ENCODE peak calls at places on chromosomes 11 and 22, in six cellular contexts. V is sigmoid colon, Z is breast epithelium, L is suprapubic skin, F is stomach, N is transverse colon. I is an unnamed sample.

GRCh38 chr22:47928626-47929025 is 1166.2 kb downstream of the TBC1D22A start:
- DNase-seq in V (no peak), Z (no peak), L (no peak), F (no peak), N (no peak), I (no peak)

GRCh38 chr11:18285841-18286240 is 19.8 kb downstream of the SAA1 start:
- DNase-seq in V (no peak), Z (no peak), L (no peak), F (no peak), N (no peak), I (no peak)

GRCh38 chr11:28176231-28176853 is 68.2 kb downstream of the METTL15 start:
- DNase-seq in V (no peak), Z (no peak), L (no peak), F (no peak), N (no peak), I (no peak)

GRCh38 chr11:10664005-10664404 is 29.6 kb downstream of the IRAG1 start:
- DNase-seq in V (no peak), Z (no peak), L (no peak), F (no peak), N (no peak), I (no peak)

GRCh38 chr11:89381094-89381493 is 110.1 kb downstream of the NOX4 start:
- DNase-seq in V (no peak), Z (no peak), L (no peak), F (no peak), N (no peak), I (peak; percentile 20)

GRCh38 chr22:36551096-36551495 is 22.1 kb upstream of the EIF3D start:
- DNase-seq in V (no peak), Z (no peak), L (no peak), F (no peak), N (no peak), I (no peak)

GRCh38 chr22:48070760-48071159 is 1308.3 kb downstream of the TBC1D22A start:
- DNase-seq in V (peak; percentile 42), Z (no peak), L (no peak), F (no peak), N (no peak), I (no peak)

GRCh38 chr22:36221799-36222751 is 17.3 kb downstream of the APOL2 start:
- DNase-seq in V (no peak), Z (no peak), L (no peak), F (peak; percentile 68), N (peak; percentile 59), I (peak; percentile 88)

GRCh38 chr22:37636186-37636948 is 3.1 kb upstream of the SH3BP1 start:
- DNase-seq in V (no peak), Z (no peak), L (no peak), F (peak; percentile 31), N (peak; percentile 51), I (no peak)

GRCh38 chr11:1041936-1042608 is 5.6 kb upstream of the MUC6 start:
- DNase-seq in V (peak; percentile 38), Z (no peak), L (no peak), F (peak; percentile 84), N (peak; percentile 53), I (no peak)

GRCh38 chr11:120167659-120168058 is 29.7 kb upstream of the TRIM29 start:
- DNase-seq in V (peak; percentile 60), Z (no peak), L (no peak), F (no peak), N (no peak), I (no peak)

GRCh38 chr11:61195710-61196109 is 7.6 kb upstream of the PGA3 start:
- DNase-seq in V (no peak), Z (no peak), L (no peak), F (peak; percentile 83), N (no peak), I (no peak)

GRCh38 chr11:134363592-134363991 is 31.8 kb downstream of the GLB1L2 start:
- DNase-seq in V (peak; percentile 25), Z (no peak), L (peak; percentile 43), F (no peak), N (no peak), I (no peak)

GRCh38 chr11:126156814-126157213 is 54.6 kb downstream of the RPUSD4 start:
- DNase-seq in V (no peak), Z (no peak), L (no peak), F (no peak), N (no peak), I (no peak)

GRCh38 chr11:83007909-83008580 is 63.7 kb downstream of the RAB30 start:
- DNase-seq in V (no peak), Z (no peak), L (no peak), F (peak; percentile 73), N (peak; percentile 68), I (no peak)

GRCh38 chr11:120400564-120401364 is 64.6 kb downstream of the ARHGEF12 start:
- DNase-seq in V (no peak), Z (no peak), L (no peak), F (no peak), N (peak; percentile 23), I (no peak)

GRCh38 chr11:57230316-57230715 is 6.7 kb downstream of the APLNR start:
- DNase-seq in V (no peak), Z (no peak), L (no peak), F (no peak), N (no peak), I (no peak)

GRCh38 chr22:45007247-45007945 is 2.4 kb downstream of the PHF21B start:
- DNase-seq in V (no peak), Z (no peak), L (no peak), F (no peak), N (no peak), I (no peak)

GRCh38 chr11:129947474-129947873 is 52.1 kb upstream of the NFRKB start:
- DNase-seq in V (no peak), Z (no peak), L (no peak), F (no peak), N (no peak), I (no peak)

GRCh38 chr11:5592615-5593014 is 3.8 kb upstream of the TRIM6 start:
- DNase-seq in V (no peak), Z (no peak), L (no peak), F (no peak), N (no peak), I (peak; percentile 50)

GRCh38 chr11:5596611-5597201 is at the start of gene TRIM6:
- DNase-seq in V (peak; percentile 83), Z (peak; percentile 32), L (peak; percentile 79), F (peak; percentile 35), N (peak; percentile 52), I (no peak)

GRCh38 chr11:5600374-5600851 is 4.0 kb downstream of the TRIM6 start:
- DNase-seq in V (peak; percentile 87), Z (no peak), L (no peak), F (peak; percentile 77), N (peak; percentile 73), I (peak; percentile 85)

GRCh38 chr11:5593146-5593545 is 3.3 kb upstream of the TRIM6 start:
- DNase-seq in V (no peak), Z (no peak), L (no peak), F (no peak), N (no peak), I (no peak)

GRCh38 chr11:5597953-5598352 is 1.5 kb downstream of the TRIM6 start:
- DNase-seq in V (no peak), Z (no peak), L (no peak), F (no peak), N (no peak), I (peak; percentile 72)
- H3K4me3 ChIP-seq in V (no peak overlapping the region), Z (no peak overlapping the region), L (no peak overlapping the region), F (no peak overlapping the region), N (no peak overlapping the region), I (no peak overlapping the region)

GRCh38 chr11:6746086-6746618 is 25.6 kb downstream of the OR2AG2 start:
- DNase-seq in V (no peak), Z (no peak), L (no peak), F (peak; percentile 28), N (peak; percentile 55), I (no peak)
- TF ChIP-seq POLR2A in V (no peak), Z (no peak), L (no peak), F (no peak), N (peak; percentile 57), I (no peak)

DNA sequence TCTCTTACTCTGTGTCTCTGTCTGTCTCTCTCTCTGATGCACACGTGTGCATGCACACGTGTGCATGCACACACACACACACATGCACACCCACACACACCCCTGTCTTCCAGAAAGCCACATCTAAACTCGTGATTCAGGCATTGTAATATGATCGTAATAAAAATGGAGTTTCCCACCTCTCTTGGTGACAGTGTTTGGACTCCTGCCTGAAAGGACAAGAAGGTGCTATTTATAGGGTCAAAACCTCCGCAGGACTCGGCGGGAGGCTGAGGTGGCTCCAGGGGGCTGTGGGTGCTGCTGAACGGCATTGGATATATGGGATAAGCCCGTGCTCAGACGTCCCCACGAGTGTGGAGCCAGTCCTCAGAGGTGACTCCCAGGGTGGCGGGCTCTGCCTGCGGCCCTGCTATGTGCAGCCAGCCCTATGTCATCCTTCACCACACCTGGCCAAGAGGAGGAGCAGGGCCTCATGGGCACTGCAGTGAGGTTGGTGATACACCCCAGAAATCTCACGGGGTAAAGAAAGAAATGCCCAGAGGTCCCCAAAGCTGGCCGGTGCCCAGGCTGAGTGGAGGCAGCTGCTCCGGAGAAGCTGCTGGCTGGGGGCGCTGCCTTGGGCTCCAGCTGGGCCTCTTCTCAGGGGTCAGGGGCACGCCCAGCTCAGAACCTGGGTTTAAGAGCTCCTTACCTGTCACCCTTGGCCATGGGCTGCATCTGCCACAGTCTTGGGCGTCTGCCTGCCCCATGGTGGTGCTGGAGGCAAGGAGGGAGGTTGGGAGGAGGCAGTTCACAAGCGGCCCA is 5.0 kb upstream of the OSBPL5 start:
- DNase-seq in V (no peak), Z (no peak), L (no peak), F (no peak), N (no peak), I (no peak)
- H3K4me3 ChIP-seq in V (peak overlapping the region; percentile 37), Z (peak overlapping the region; percentile 65), L (peak overlapping the region; percentile 39), F (peak overlapping the region; percentile 34), N (no peak overlapping the region), I (no peak overlapping the region)

GRCh38 chr11:72626637-72626936 is 47.6 kb downstream of the PDE2A start:
- DNase-seq in V (no peak), Z (no peak), L (no peak), F (no peak), N (no peak), I (no peak)
- TF ChIP-seq POLR2A in V (no peak), Z (no peak), L (no peak), F (no peak), N (no peak), I (no peak)

GRCh38 chr11:117874910-117875396 is 1.5 kb downstream of the FXYD6 start:
- DNase-seq in V (no peak), Z (no peak), L (no peak), F (no peak), N (no peak), I (no peak)
- H3K4me3 ChIP-seq in V (peak overlapping the region; percentile 74), Z (peak overlapping the region; percentile 75), L (peak overlapping the region; percentile 60), F (peak overlapping the region; percentile 54), N (no peak overlapping the region), I (no peak overlapping the region)

DNA sequence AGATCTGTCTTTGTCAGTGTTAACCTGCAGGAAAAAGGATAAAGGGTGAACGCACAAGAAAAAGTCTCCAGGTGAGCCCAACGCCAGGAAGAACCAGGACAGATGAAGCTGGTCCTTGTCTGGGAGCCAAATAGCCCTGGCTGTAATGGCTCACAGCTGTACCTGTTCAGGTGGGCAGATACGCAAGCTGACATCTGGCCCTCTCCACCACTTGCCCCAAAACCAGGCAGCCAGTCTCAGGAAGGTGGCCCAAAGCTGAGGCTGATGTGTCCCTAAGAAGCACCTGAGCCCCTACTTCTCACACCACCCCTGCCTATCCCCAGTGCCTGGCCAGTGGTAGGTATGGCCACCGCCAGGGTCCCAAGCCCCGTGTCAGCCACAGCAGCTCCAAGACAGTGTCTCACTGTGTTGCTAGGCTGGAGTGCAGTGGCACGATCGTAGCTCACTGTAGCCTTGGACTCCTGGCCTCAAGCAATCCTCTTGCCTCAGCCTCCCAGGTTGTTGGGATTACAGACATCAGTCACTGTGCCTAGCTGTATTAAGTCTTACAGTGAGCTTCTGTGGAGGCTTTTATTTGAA is 14.8 kb downstream of the TOP3B start:
- DNase-seq in V (no peak), Z (no peak), L (no peak), F (no peak), N (no peak), I (no peak)
- TF ChIP-seq POLR2A in V (no peak), Z (no peak), L (no peak), F (no peak), N (no peak), I (no peak)